ENCODE peak calls at places on chromosomes 12 and 14, in five cellular contexts. I is A549, G is bronchial epithelial cell, T is choroid plexus epithelial cell, J is brain microvascular endothelial cell. U is an unnamed sample.

GRCh38 chr12:81078469-81079196 is 754 bp downstream of the ACSS3 start:
- DNase-seq in T (peak), I (no peak), G (peak), J (peak), U (peak)

GRCh38 chr14:90624228-90624627 is 192.0 kb downstream of the TTC7B start:
- DNase-seq in T (peak), G (peak), I (peak), J (no peak), U (no peak)

GRCh38 chr12:70154960-70155589 is 88.2 kb upstream of the CNOT2 start:
- DNase-seq in J (no peak), I (peak), G (no peak), T (peak), U (no peak)

GRCh38 chr12:62767506-62767905 is 167.4 kb downstream of the PPM1H start:
- DNase-seq in T (peak), G (peak), J (peak), I (peak), U (no peak)

GRCh38 chr12:7005288-7005687 is 13.0 kb downstream of the LPCAT3 start:
- DNase-seq in G (no peak), J (no peak), I (no peak), T (no peak), U (no peak)

GRCh38 chr12:32896438-32897275 is at the start of gene PKP2:
- DNase-seq in T (peak), G (peak), J (no peak), I (peak), U (no peak)

GRCh38 chr12:70719672-70720420 is 82.6 kb upstream of the PTPRB start:
- DNase-seq in I (peak), T (peak), G (peak), J (peak), U (peak)

GRCh38 chr12:57194253-57194652 is 22.3 kb upstream of the NXPH4 start:
- DNase-seq in J (no peak), T (no peak), G (no peak), I (no peak), U (no peak)

GRCh38 chr14:35347323-35348043 is 55.3 kb downstream of the PSMA6 start:
- DNase-seq in T (no peak), G (no peak), J (no peak), I (no peak), U (no peak)

GRCh38 chr12:32698285-32698684 is 19.2 kb downstream of the DNM1L start:
- DNase-seq in T (no peak), G (no peak), I (no peak), J (no peak), U (no peak)

GRCh38 chr12:40105515-40106201 is at the start of gene SLC2A13:
- DNase-seq in G (peak), I (peak), T (peak), J (peak), U (peak)

GRCh38 chr12:116958402-116959197 is 47.9 kb downstream of the FBXW8 start:
- DNase-seq in I (no peak), G (no peak), T (peak), J (no peak), U (no peak)

GRCh38 chr14:22159968-22160367 is 429.1 kb downstream of the DAD1 start:
- DNase-seq in T (no peak), G (peak), J (no peak), I (no peak), U (no peak)

GRCh38 chr12:95553202-95553943 is 2.1 kb upstream of the USP44 start:
- DNase-seq in G (no peak), J (no peak), I (no peak), T (no peak), U (no peak)

GRCh38 chr12:110591508-110592051 is 8.5 kb upstream of the PPTC7 start:
- DNase-seq in T (no peak), J (no peak), I (no peak), G (no peak), U (no peak)

GRCh38 chr12:13347241-13348043 is 150.9 kb downstream of the EMP1 start:
- DNase-seq in J (peak), G (peak), T (peak), I (peak), U (no peak)

GRCh38 chr14:58919262-58919661 is 269.2 kb upstream of the DAAM1 start:
- DNase-seq in I (no peak), J (no peak), G (no peak), T (peak), U (no peak)

GRCh38 chr12:77469614-77470333 is 360.9 kb upstream of the NAV3 start:
- DNase-seq in J (no peak), I (no peak), T (no peak), G (no peak), U (no peak)

GRCh38 chr14:76856769-76857168 is 30.6 kb downstream of the LRRC74A start:
- DNase-seq in T (no peak), J (no peak), I (no peak), G (no peak), U (no peak)

GRCh38 chr12:105862163-105862821 is 276.5 kb downstream of the NUAK1 start:
- DNase-seq in G (no peak), I (no peak), T (no peak), J (peak), U (no peak)

GRCh38 chr14:105195533-105196227 is 14.6 kb upstream of the NUDT14 start:
- DNase-seq in J (peak), T (peak), I (no peak), G (no peak), U (no peak)

GRCh38 chr14:105198588-105198987 is 17.5 kb upstream of the NUDT14 start:
- DNase-seq in I (no peak), G (no peak), J (no peak), T (no peak), U (no peak)

GRCh38 chr14:105197274-105197673 is 16.2 kb upstream of the NUDT14 start:
- DNase-seq in J (no peak), G (no peak), I (peak), T (peak), U (no peak)

GRCh38 chr14:105195051-105195450 is 13.9 kb upstream of the NUDT14 start:
- DNase-seq in J (no peak), T (no peak), G (no peak), I (no peak), U (no peak)

DNA sequence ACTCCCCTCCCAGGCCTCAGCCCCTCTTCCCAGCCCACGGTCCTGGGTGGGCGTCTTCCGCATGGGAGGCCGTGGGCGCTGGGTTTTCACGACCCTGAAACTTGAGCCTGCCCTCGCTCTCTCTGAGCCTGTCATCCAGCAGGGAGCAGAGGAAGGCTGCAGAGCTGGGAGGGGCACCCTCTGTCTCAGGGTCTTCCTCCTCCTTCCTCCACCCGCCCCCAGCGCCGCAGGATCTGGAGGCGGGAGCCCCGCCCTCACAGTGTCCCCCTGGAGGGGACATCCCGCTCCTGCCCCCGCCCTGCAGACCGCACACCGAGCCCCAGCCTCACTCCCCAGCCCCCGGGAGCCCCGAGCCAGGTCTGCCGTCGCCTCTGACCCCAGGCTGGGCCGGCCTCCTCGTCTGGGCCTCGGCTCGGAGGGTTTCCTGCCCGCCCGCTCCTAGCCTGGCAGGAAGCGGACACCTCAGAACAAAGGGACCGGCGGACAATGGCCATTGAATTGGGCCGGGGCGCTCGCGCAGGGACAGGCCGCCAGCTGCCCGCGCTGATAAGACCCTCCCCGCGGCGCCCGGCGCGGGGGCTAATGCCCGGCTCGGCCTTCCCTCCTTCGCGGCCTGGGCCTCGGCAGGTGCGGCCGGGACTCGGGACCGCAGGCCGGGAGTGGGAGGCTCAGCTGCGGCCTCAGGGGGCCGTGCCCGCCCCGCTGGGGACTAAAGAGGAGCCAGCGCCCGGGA is 15.3 kb upstream of the NUDT14 start:
- DNase-seq in G (no peak), I (no peak), J (no peak), T (no peak), U (no peak)
- H3K4me3 ChIP-seq in G (no peak), I (no peak), J (no peak), T (no peak), U (no peak)

GRCh38 chr14:101780390-101780789 is 18.9 kb downstream of the PPP2R5C start:
- DNase-seq in T (no peak), I (no peak), G (no peak), J (no peak), U (peak)
- H3K4me3 ChIP-seq in T (no peak), I (no peak), G (no peak), J (no peak), U (no peak)

GRCh38 chr12:79388006-79388405 is 302.8 kb downstream of the PAWR start:
- DNase-seq in G (no peak), J (no peak), I (no peak), T (no peak), U (no peak)
- H3K4me3 ChIP-seq in G (no peak), J (no peak), I (no peak), T (no peak), U (no peak)

DNA sequence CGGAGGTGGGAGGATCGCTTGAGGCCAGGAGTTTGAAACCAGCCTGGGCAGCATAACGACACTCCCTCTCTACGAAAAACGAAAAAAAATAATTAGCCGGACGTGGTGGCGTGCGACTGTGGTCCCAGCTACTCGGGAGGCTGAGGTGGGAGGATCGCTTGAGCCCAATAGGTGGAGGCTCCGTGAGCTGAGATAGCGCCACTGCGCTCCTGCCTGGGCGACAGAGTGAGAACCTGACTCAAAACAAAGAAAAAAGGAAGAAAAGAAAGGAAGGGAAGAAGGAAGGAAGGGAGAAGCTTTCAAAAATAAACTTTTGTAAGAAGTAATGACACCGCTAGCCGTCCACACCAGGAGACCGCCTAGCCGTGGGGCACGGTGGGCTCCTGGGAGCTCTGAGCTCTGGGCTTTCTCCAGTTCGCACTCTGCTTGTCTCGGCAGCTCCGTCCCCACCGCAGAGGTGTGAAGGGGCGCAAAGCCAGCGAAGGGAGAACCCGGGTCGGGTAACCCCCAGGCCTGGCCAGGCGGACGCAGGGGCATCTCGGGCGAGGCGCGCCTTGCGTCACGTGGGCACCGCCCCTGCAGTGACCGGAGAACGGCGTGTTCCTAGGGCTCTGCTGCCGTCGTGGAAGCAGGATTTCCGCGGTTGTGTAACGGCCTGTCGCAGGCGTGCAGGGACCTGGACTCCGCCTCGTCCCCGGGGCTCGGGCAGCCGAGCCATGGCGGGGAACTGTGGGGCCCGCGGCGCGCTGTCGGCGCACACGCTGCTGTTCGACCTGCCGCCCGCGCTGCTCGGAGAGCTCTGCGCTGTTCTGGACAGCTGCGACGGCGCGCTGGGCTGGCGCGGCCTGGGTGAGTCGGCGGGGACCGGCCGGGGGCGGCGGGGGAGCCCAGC is at the start of gene IRAK3:
- DNase-seq in J (no peak), G (peak), I (peak), T (peak), U (peak)
- H3K4me3 ChIP-seq in J (peak), G (peak), I (peak), T (peak), U (peak)

DNA sequence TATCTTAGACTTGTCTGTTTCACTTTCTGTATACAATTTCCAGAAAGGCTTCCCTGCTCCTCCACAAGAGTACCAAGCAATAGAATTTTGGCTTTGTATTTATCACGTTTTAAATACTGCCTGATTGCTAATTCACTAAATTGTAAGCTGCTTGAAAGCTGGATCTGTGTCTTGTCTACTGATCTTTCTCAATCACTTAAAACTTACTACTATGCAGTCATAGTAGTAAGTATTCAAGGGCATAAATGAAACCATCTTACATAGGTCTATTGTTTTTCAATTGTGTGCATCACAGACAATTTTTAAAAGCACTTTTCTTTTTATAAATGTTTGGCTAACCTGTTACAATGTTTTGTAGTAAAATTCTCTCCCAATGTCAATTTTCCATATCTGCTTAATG is 1.2 kb upstream of the GLIPR1L2 start:
- DNase-seq in J (no peak), T (no peak), I (no peak), G (no peak), U (no peak)
- H3K4me3 ChIP-seq in J (no peak), T (no peak), I (peak), G (no peak), U (peak)

DNA sequence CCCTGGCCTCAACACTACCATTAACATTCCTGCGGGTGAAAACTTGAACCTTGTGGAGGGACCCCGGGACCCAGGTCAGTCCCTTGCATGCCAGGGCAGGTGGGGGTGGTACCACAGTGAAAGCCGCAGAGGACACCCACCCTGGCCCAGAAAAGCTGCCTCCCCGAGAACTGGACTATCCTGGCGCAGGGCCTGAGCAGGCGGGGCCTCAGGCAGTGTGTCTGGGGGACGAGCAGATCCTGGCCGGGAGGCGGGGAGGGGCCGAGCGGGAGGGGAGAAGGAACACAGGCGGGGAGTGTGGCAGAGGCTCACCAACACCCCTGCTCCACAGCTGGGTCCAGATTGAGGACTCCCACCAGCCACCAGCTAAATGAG is 10.0 kb downstream of the AHNAK2 start:
- DNase-seq in T (peak), G (peak), J (no peak), I (peak), U (peak)
- H3K4me3 ChIP-seq in T (peak), G (peak), J (peak), I (peak), U (no peak)

DNA sequence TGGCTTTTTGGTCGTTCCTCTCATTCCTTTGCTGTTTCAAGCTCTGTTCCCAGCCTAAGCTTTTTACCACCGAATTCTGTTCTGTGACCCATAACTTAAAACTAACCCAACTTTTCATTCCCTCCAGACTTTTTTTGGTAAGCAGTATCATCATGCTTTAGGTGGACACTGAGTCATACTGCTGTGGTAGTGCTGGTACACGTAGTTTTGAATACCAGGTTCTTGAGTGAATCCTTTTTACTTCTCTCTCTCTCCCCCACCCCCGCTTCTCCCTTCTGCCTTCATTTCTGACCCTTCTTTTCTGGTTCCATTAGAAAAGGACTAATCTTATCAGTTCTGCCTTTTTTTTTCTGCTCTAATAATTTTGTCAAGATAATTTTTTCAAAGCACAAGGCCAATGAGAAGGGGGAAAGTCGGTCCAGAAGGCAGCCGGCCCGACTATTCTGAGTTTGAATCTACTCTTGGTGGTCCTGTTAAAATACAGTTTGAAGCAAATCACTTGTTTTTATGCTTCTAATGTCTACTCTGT is 2.3 kb upstream of the MDM2 start:
- DNase-seq in I (no peak), T (no peak), G (peak), J (no peak), U (no peak)
- H3K4me3 ChIP-seq in I (no peak), T (no peak), G (no peak), J (no peak), U (no peak)

DNA sequence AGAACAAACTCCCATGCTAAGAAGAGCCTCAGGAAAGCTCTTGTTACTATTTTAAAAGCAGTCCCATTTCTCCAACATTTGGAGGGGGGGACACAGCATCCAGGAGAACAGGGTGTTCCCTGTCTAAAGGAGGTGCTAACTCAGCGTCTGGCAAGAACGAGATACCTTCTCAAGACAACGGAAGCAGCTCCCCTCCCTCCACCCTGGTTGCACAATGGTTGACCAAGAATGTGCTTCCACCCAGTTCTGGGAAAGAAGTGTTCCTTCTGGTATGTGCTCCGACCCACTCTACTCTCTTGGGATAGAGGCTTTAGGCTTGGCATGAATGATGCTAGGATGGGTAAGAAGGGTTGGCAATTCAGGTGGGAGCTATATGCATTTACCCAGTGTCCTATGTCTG is 1.5 kb upstream of the KRT6A start:
- DNase-seq in J (peak), I (no peak), T (peak), G (peak), U (no peak)
- H3K4me3 ChIP-seq in J (no peak), I (no peak), T (no peak), G (peak), U (no peak)